ENCODE peak calls at places on chromosomes 12 and 14, in ten cellular contexts. F, Z, E, L, U, D, P, Q, Y and I are unnamed samples.

GRCh38 chr14:106605548-106606448 is 1079.4 kb downstream of the TMEM121 start:
- DNase-seq in F (peak), Z (peak), E (peak), L (peak), U (no peak), D (no peak), P (no peak), Q (no peak), Y (peak), I (peak)

GRCh38 chr12:66596189-66596588 is 82.7 kb downstream of the GRIP1 start:
- DNase-seq in F (no peak), Z (no peak), E (no peak), L (no peak), U (no peak), D (peak), P (no peak), Q (no peak), Y (peak), I (no peak)

GRCh38 chr12:27190761-27191160 is 53.3 kb upstream of the STK38L start:
- DNase-seq in F (no peak), Z (no peak), E (no peak), L (no peak), U (no peak), D (peak), P (no peak), Q (no peak), Y (no peak), I (no peak)

GRCh38 chr12:108643941-108644742 is 10.4 kb upstream of the SELPLG start:
- DNase-seq in F (no peak), Z (no peak), E (no peak), L (no peak), U (peak), D (no peak), P (peak), Q (no peak), Y (no peak), I (no peak)

GRCh38 chr12:72346331-72346944 is 74.3 kb downstream of the TRHDE start:
- DNase-seq in F (no peak), Z (no peak), E (no peak), L (peak), U (peak), D (peak), P (peak), Q (peak), Y (peak), I (no peak)

GRCh38 chr14:49865431-49865859 is 12.9 kb upstream of the NEMF start:
- DNase-seq in F (peak), Z (peak), E (peak), L (peak), U (no peak), D (peak), P (peak), Q (peak), Y (peak), I (peak)

GRCh38 chr14:52798826-52799225 is 7.4 kb upstream of the GNPNAT1 start:
- DNase-seq in F (no peak), Z (no peak), E (no peak), L (no peak), U (no peak), D (no peak), P (no peak), Q (no peak), Y (no peak), I (no peak)

GRCh38 chr12:62581288-62582064 is 114.8 kb downstream of the MON2 start:
- DNase-seq in F (peak), Z (no peak), E (no peak), L (peak), U (peak), D (peak), P (peak), Q (peak), Y (peak), I (no peak)

GRCh38 chr12:39427360-39427808 is 15.5 kb downstream of the KIF21A start:
- DNase-seq in F (no peak), Z (no peak), E (no peak), L (no peak), U (no peak), D (peak), P (no peak), Q (no peak), Y (no peak), I (no peak)

GRCh38 chr14:105117257-105117646 is 51.3 kb downstream of the JAG2 start:
- DNase-seq in F (no peak), Z (no peak), E (no peak), L (no peak), U (no peak), D (no peak), P (no peak), Q (no peak), Y (no peak), I (no peak)

GRCh38 chr12:109539508-109539907 is 33.8 kb downstream of the MMAB start:
- DNase-seq in F (no peak), Z (no peak), E (no peak), L (no peak), U (no peak), D (peak), P (peak), Q (no peak), Y (no peak), I (no peak)

GRCh38 chr14:69288956-69289705 is 29.2 kb downstream of the GALNT16 start:
- DNase-seq in F (no peak), Z (no peak), E (no peak), L (no peak), U (no peak), D (no peak), P (no peak), Q (no peak), Y (no peak), I (no peak)

GRCh38 chr14:104547998-104548700 is 31.4 kb upstream of the C14orf180 start:
- DNase-seq in F (no peak), Z (peak), E (no peak), L (no peak), U (no peak), D (no peak), P (no peak), Q (no peak), Y (no peak), I (no peak)

GRCh38 chr12:115245005-115245404 is 561.0 kb upstream of the TBX3 start:
- DNase-seq in F (no peak), Z (no peak), E (no peak), L (no peak), U (no peak), D (no peak), P (no peak), Q (no peak), Y (no peak), I (no peak)

GRCh38 chr14:99419905-99420304 is 60.8 kb downstream of the SETD3 start:
- DNase-seq in F (no peak), Z (no peak), E (no peak), L (no peak), U (no peak), D (no peak), P (no peak), Q (no peak), Y (no peak), I (no peak)

GRCh38 chr14:19729359-19729758 is 14.0 kb upstream of the OR4Q3 start:
- DNase-seq in F (no peak), Z (no peak), E (no peak), L (no peak), U (no peak), D (no peak), P (no peak), Q (no peak), Y (no peak), I (no peak)

GRCh38 chr12:115337693-115338543 is 653.9 kb upstream of the TBX3 start:
- DNase-seq in F (peak), Z (no peak), E (no peak), L (no peak), U (peak), D (peak), P (peak), Q (peak), Y (peak), I (no peak)

GRCh38 chr12:1529862-1530591 is 64.4 kb downstream of the FBXL14 start:
- DNase-seq in F (peak), Z (no peak), E (no peak), L (no peak), U (no peak), D (peak), P (peak), Q (no peak), Y (no peak), I (no peak)

GRCh38 chr12:29991924-29992323 is 208.2 kb upstream of the TMTC1 start:
- DNase-seq in F (no peak), Z (no peak), E (no peak), L (no peak), U (no peak), D (no peak), P (no peak), Q (no peak), Y (no peak), I (no peak)

GRCh38 chr12:49827351-49828099 is 688 bp downstream of the NCKAP5L start:
- DNase-seq in F (peak), Z (peak), E (peak), L (peak), U (no peak), D (peak), P (peak), Q (no peak), Y (peak), I (peak)

GRCh38 chr14:77406718-77407117 is 16.6 kb downstream of the NOXRED1 start:
- DNase-seq in F (no peak), Z (no peak), E (no peak), L (no peak), U (no peak), D (no peak), P (no peak), Q (no peak), Y (no peak), I (no peak)

GRCh38 chr12:113161415-113162016 is 12.0 kb downstream of the CFAP73 start:
- DNase-seq in F (no peak), Z (peak), E (no peak), L (no peak), U (peak), D (no peak), P (no peak), Q (no peak), Y (peak), I (no peak)

GRCh38 chr12:75850751-75851462 is 180.7 kb downstream of the PHLDA1 start:
- DNase-seq in F (no peak), Z (no peak), E (no peak), L (no peak), U (no peak), D (peak), P (peak), Q (peak), Y (no peak), I (no peak)

GRCh38 chr14:70893842-70894237 is 13.4 kb upstream of the PCNX1 start:
- DNase-seq in F (no peak), Z (no peak), E (no peak), L (no peak), U (no peak), D (no peak), P (no peak), Q (no peak), Y (no peak), I (no peak)

GRCh38 chr12:15216036-15216889 is 5.0 kb downstream of the RERG start:
- DNase-seq in F (no peak), Z (no peak), E (no peak), L (no peak), U (no peak), D (no peak), P (no peak), Q (no peak), Y (no peak), I (no peak)